ENCODE peak calls at places on chromosome 4, in six cellular contexts. X is HCT116, T is tibial nerve, J is HepG2, H is transverse colon, F is heart left ventricle. Z is an unnamed sample.

GRCh38 chr4:153465922-153466636 is at the start of gene TMEM131L:
- DNase-seq in J (peak), F (peak), X (peak), H (peak), T (peak), Z (peak)

GRCh38 chr4:102263024-102263787 is 82.1 kb downstream of the SLC39A8 start:
- DNase-seq in T (no peak), F (no peak), J (peak), H (no peak), X (peak), Z (no peak)

GRCh38 chr4:13432453-13432852 is 51.7 kb downstream of the RAB28 start:
- DNase-seq in X (no peak), H (no peak), J (no peak), T (no peak), F (no peak), Z (no peak)

GRCh38 chr4:2874861-2875260 is 31.2 kb downstream of the ADD1 start:
- DNase-seq in F (no peak), T (no peak), H (no peak), X (no peak), J (no peak), Z (no peak)

GRCh38 chr4:7630559-7631287 is 196.0 kb upstream of the PSAPL1 start:
- DNase-seq in X (peak), J (peak), H (no peak), F (peak), T (peak), Z (no peak)

GRCh38 chr4:159390648-159391047 is 287.8 kb downstream of the RAPGEF2 start:
- DNase-seq in T (no peak), F (no peak), H (no peak), J (peak), X (peak), Z (no peak)

GRCh38 chr4:98891533-98892337 is 37.2 kb downstream of the EIF4E start:
- DNase-seq in T (no peak), F (no peak), J (no peak), X (no peak), H (no peak), Z (no peak)

GRCh38 chr4:906311-907102 is 25.6 kb downstream of the GAK start:
- DNase-seq in H (no peak), T (no peak), F (no peak), X (no peak), J (no peak), Z (no peak)

GRCh38 chr4:98744372-98745150 is 86.2 kb upstream of the TSPAN5 start:
- DNase-seq in H (no peak), X (no peak), J (no peak), F (no peak), T (no peak), Z (no peak)

GRCh38 chr4:8774071-8774470 is 97.6 kb downstream of the HMX1 start:
- DNase-seq in X (no peak), J (no peak), H (no peak), T (no peak), F (no peak), Z (no peak)

GRCh38 chr4:127586922-127587571 is 45.7 kb upstream of the INTU start:
- DNase-seq in J (peak), T (no peak), F (no peak), X (peak), H (no peak), Z (no peak)

GRCh38 chr4:55947912-55948725 is 626 bp upstream of the CEP135 start:
- DNase-seq in J (peak), H (no peak), F (no peak), X (peak), T (no peak), Z (no peak)

GRCh38 chr4:156959298-156959702 is 12.3 kb downstream of the PDGFC start:
- DNase-seq in H (no peak), T (no peak), F (no peak), J (no peak), X (no peak), Z (no peak)

GRCh38 chr4:106095408-106095807 is 200.1 kb downstream of the NPNT start:
- DNase-seq in J (peak), F (no peak), H (no peak), T (no peak), X (no peak), Z (no peak)

GRCh38 chr4:59598233-59598618 is 1601.9 kb upstream of the ADGRL3 start:
- DNase-seq in J (no peak), X (no peak), H (no peak), F (no peak), T (no peak), Z (no peak)

GRCh38 chr4:122773021-122773420 is 40.5 kb downstream of the BBS12 start:
- DNase-seq in J (no peak), T (no peak), F (no peak), H (no peak), X (no peak), Z (no peak)

GRCh38 chr4:122775987-122776836 is 43.7 kb downstream of the BBS12 start:
- DNase-seq in T (no peak), F (no peak), H (no peak), J (no peak), X (no peak), Z (no peak)

GRCh38 chr4:122772311-122772710 is 39.8 kb downstream of the BBS12 start:
- DNase-seq in H (no peak), X (no peak), J (no peak), T (no peak), F (no peak), Z (no peak)

GRCh38 chr4:122775039-122775438 is 42.5 kb downstream of the BBS12 start:
- DNase-seq in X (no peak), H (no peak), J (no peak), T (no peak), F (no peak), Z (no peak)

GRCh38 chr4:122771724-122772123 is 39.2 kb downstream of the BBS12 start:
- DNase-seq in T (no peak), X (no peak), J (no peak), H (no peak), F (no peak), Z (no peak)
- H3K27ac ChIP-seq in T (no peak), X (no peak), J (no peak), H (no peak), F (no peak), Z (no peak)

GRCh38 chr4:88378691-88379559 is at the start of gene HERC6:
- DNase-seq in F (peak), H (peak), T (peak), X (peak), J (peak), Z (peak)
- TF ChIP-seq POLR2A in F (no peak), H (peak), T (no peak), X (no peak), J (no peak), Z (no peak)

GRCh38 chr4:76188149-76188548 is 25.5 kb downstream of the SCARB2 start:
- DNase-seq in H (no peak), T (no peak), X (no peak), J (no peak), F (no peak), Z (no peak)

GRCh38 chr4:76188557-76188956 is 25.1 kb downstream of the SCARB2 start:
- DNase-seq in T (no peak), F (no peak), H (no peak), J (no peak), X (no peak), Z (no peak)

GRCh38 chr4:76192221-76192620 is 21.4 kb downstream of the SCARB2 start:
- DNase-seq in X (no peak), H (no peak), T (no peak), F (no peak), J (no peak), Z (no peak)

GRCh38 chr4:76182463-76182862 is 31.2 kb downstream of the SCARB2 start:
- DNase-seq in T (no peak), H (no peak), X (no peak), F (no peak), J (no peak), Z (no peak)

GRCh38 chr4:76187152-76187551 is 26.5 kb downstream of the SCARB2 start:
- DNase-seq in J (no peak), H (no peak), X (no peak), T (no peak), F (no peak), Z (no peak)
- H3K4me3 ChIP-seq in J (no peak), H (no peak), X (no peak), T (no peak), F (no peak), Z (no peak)

GRCh38 chr4:163165217-163166017 is 1.3 kb downstream of the NAF1 start:
- DNase-seq in T (no peak), J (no peak), X (no peak), H (no peak), F (no peak), Z (no peak)
- H3K27ac ChIP-seq in T (no peak), J (peak), X (no peak), H (peak), F (peak), Z (peak)

DNA sequence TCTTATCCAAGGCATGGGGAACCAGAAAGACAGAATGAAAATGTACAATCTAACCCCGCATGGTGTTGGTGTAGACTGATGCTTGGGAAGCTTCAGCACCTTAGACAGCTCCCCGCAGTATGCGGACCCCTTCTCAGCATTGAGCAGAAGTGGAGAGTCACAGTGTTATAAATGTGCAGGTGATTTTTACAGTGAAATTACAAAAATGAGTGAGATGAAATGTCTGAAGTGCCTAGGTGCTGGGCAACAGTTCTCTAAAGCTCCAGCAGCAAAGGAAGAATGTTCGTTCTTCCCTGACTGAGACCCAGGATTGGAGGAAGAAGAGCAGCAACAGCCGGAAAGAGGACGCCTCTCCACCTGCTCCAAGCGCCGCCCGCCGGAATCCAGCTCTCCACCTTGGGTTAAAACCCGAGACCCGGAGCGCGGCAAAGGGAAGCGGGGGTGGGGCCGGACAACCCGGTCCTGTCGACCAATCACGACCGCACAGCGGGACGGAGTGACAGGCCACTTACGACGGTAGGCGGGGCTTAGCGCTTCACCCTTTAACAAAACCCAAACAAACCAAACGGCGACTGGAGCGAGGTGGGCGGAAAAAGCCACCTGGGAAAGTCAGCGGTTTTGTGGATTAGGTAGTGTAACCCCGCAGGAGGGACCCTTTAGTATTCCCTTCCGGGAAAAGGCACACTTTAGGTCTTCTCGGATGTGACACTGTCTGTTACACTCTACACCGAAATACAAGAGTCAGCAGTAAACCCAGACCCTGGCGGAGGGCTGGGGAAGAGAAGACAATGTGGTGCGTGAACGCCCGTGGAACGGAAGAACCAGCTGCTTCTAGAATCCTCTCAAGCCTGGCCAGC is at the start of gene GLRA3:
- DNase-seq in H (peak), J (peak), T (no peak), X (no peak), F (no peak), Z (no peak)
- TF ChIP-seq POLR2A in H (no peak), J (no peak), T (no peak), X (no peak), F (no peak), Z (no peak)

GRCh38 chr4:48178931-48179330 is 44.9 kb upstream of the TXK start:
- DNase-seq in X (no peak), H (no peak), F (no peak), T (no peak), J (no peak), Z (no peak)
- H3K4me3 ChIP-seq in X (no peak), H (no peak), F (no peak), T (no peak), J (no peak), Z (no peak)

DNA sequence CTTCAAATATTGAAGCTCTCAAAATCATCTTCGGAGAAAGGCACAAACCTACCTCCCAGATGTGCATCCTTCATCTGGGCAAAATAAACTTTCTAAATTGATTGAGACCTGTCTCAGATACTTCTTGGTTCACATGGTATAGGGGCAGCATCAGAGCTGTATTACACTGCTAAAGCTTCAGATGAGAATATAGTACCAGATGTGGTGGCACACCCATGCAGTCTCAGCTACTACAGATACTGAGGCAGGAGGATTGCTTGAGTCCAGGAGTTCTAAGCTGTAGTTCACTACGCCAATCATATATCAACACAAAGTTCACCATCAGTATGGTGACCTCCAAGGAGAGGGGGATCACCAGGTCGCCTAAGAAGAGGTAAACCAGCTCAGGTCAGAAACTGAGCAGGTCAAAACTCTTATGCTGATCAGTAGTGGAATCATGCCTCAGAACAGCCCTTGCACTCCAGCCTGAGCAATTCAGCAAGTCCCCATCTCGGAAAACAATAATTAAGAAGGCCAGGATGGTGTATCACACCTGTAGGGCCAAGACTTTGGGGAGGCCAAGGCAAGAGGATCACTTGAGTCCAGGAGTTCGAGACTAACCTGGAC is 22.0 kb downstream of the ELF2 start:
- DNase-seq in J (no peak), F (no peak), X (no peak), H (no peak), T (no peak), Z (no peak)
- H3K27ac ChIP-seq in J (no peak), F (no peak), X (no peak), H (no peak), T (no peak), Z (no peak)

GRCh38 chr4:42914937-42915336 is 22.4 kb downstream of the GRXCR1 start:
- DNase-seq in J (no peak), F (no peak), T (no peak), X (no peak), H (no peak), Z (no peak)
- TF ChIP-seq POLR2A in J (no peak), F (no peak), T (no peak), X (no peak), H (no peak), Z (no peak)

DNA sequence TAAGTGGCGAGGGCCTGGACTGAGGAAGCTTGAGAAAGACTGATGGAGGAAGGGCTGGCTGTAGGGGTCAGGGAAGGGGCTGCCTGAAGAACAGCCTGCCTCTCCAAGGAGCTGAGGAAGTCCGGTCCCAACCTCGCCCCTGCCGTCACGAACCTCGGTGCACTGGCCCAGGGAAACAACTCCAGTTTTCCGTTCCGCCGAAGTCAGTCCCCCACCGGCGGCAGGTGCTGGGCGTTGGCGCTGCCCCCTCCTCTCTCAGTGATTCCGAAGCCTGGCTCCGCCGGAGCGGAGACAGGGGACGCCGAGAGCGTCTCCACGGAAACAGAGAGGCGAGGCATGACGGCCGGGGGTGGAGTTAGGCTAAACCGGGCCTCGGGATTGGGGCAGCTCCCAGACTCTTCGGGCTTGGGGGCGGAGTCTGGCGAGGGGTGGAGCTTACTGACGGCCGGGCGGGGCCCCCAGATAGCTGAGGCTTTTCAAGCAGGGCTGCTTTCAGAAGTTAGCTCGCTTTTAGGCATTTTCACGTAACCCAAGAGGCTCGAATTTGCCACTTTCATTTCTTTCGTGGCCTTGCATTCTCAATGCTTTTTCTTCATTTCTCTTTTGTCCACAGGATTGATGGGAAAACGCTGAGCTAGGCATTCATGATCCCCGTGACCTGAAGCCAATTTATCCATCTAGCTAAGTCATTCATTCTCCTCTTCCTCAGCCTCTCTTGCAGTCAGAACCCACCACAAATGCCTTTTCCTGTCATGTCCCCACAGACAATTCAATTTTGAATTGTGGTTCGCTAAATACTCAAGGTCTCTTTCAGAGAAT is at the start of gene TTC29:
- DNase-seq in T (peak), F (peak), H (peak), X (peak), J (peak), Z (peak)
- H3K4me3 ChIP-seq in T (peak), F (peak), H (peak), X (no peak), J (peak), Z (peak)

GRCh38 chr4:123249821-123250220 is 146.8 kb upstream of the SPRY1 start:
- DNase-seq in X (no peak), T (no peak), F (no peak), H (no peak), J (no peak), Z (no peak)
- H3K27ac ChIP-seq in X (no peak), T (no peak), F (peak), H (no peak), J (no peak), Z (peak)

Z was measured in esophagus squamous epithelium.